ENCODE peak calls at places on chromosomes 7 and 10, in ten cellular contexts. Z is AG10803; Q is transverse colon; X is WTC11; Y is neural progenitor cell; I is activated naive CD8-positive, alpha-beta T cell treated with anti-CD3 and anti-CD28 coated beads, Interleukin-2, amount 50 U/mL, for 24 hours; S is NCI-H2171 treated with DMSO at 0.1 percent for 48 hours; W is HTR-8/SVneo; A is caudate nucleus; R is heart right ventricle. O is an unnamed sample.

GRCh38 chr10:62582804-62583208 is 208.6 kb downstream of the ZNF365 start:
- DNase-seq in Z (peak), Q (peak), X (no peak), Y (no peak), I (no peak), S (no peak), W (no peak), A (no peak), R (peak), O (no peak)

GRCh38 chr7:148712610-148713330 is 14.1 kb downstream of the CUL1 start:
- DNase-seq in Z (peak), Q (no peak), X (no peak), Y (no peak), I (no peak), S (no peak), W (no peak), A (no peak), R (no peak), O (no peak)

GRCh38 chr10:1036341-1036791 is 10.7 kb upstream of the IDI2 start:
- DNase-seq in Z (no peak), Q (no peak), X (no peak), Y (no peak), I (no peak), S (no peak), W (no peak), A (peak), R (no peak), O (no peak)

GRCh38 chr10:119852822-119853221 is 19.8 kb downstream of the MCMBP start:
- DNase-seq in Z (no peak), Q (no peak), X (no peak), Y (no peak), I (no peak), S (no peak), W (no peak), A (no peak), R (no peak), O (no peak)

GRCh38 chr10:72086466-72087391 is 1.6 kb downstream of the SPOCK2 start:
- DNase-seq in Z (no peak), Q (peak), X (peak), Y (peak), I (peak), S (no peak), W (no peak), A (no peak), R (peak), O (no peak)

GRCh38 chr10:121099601-121100000 is 248.4 kb downstream of the WDR11 start:
- DNase-seq in Z (no peak), Q (no peak), X (no peak), Y (peak), I (no peak), S (no peak), W (no peak), A (no peak), R (no peak), O (no peak)

GRCh38 chr7:151366872-151367207 is 25.2 kb downstream of the NUB1 start:
- DNase-seq in Z (peak), Q (no peak), X (no peak), Y (no peak), I (no peak), S (no peak), W (no peak), A (no peak), R (no peak), O (no peak)

GRCh38 chr7:140544278-140544896 is 65.1 kb upstream of the MKRN1 start:
- DNase-seq in Z (no peak), Q (peak), X (no peak), Y (no peak), I (no peak), S (no peak), W (no peak), A (no peak), R (no peak), O (no peak)

GRCh38 chr10:42827201-42827600 is 44.6 kb downstream of the BMS1 start:
- DNase-seq in Z (no peak), Q (no peak), X (peak), Y (peak), I (no peak), S (no peak), W (no peak), A (no peak), R (no peak), O (no peak)

GRCh38 chr10:8331896-8332729 is 277.6 kb downstream of the GATA3 start:
- DNase-seq in Z (no peak), Q (peak), X (peak), Y (peak), I (peak), S (no peak), W (peak), A (no peak), R (peak), O (no peak)